ENCODE peak calls at places on chromosomes 12 and 14, in five cellular contexts. G is substantia nigra; F is LoVo; D is stimulated activated CD4-positive, alpha-beta T cell treated with anti-CD3 and anti-CD28 coated beads, Interleukin-12 subunit alpha, Interleukin-12 subunit beta, amount 100 ng/mL, for 4 hours; Y is activated naive CD4-positive, alpha-beta T cell treated with Interleukin-2 at 50 U/mL for 16 hours. U is an unnamed sample.

GRCh38 chr12:47378222-47378582 is 298.4 kb upstream of the AMIGO2 start:
- DNase-seq in G (no peak), F (no peak), D (no peak), Y (no peak), U (no peak)

GRCh38 chr14:85528882-85529585 is 910 bp upstream of the FLRT2 start:
- DNase-seq in G (no peak), F (no peak), D (no peak), Y (no peak), U (no peak)

GRCh38 chr14:92425101-92425500 is 88.5 kb upstream of the RIN3 start:
- DNase-seq in G (no peak), F (peak; percentile 46), D (no peak), Y (no peak), U (no peak)

GRCh38 chr14:54742492-54743350 is 159.9 kb downstream of the GCH1 start:
- DNase-seq in G (no peak), F (no peak), D (no peak), Y (no peak), U (no peak)

GRCh38 chr12:120183211-120183631 is 11.3 kb downstream of the GCN1 start:
- DNase-seq in G (no peak), F (no peak), D (no peak), Y (no peak), U (no peak)

GRCh38 chr12:49624919-49625577 is 1.7 kb downstream of the PRPF40B start:
- DNase-seq in G (no peak), F (no peak), D (no peak), Y (no peak), U (no peak)

GRCh38 chr12:131112690-131113290 is 159.1 kb downstream of the ADGRD1 start:
- DNase-seq in G (no peak), F (no peak), D (no peak), Y (no peak), U (no peak)

GRCh38 chr12:6927379-6927991 is at the start of gene ATN1:
- DNase-seq in G (peak; percentile 47), F (peak; percentile 43), D (peak; percentile 46), Y (peak; percentile 56), U (peak; percentile 62)

GRCh38 chr14:62616668-62617067 is 428.6 kb downstream of the KCNH5 start:
- DNase-seq in G (no peak), F (no peak), D (no peak), Y (no peak), U (no peak)

GRCh38 chr12:3055712-3056467 is 21.3 kb upstream of the TSPAN9 start:
- DNase-seq in G (no peak), F (no peak), D (no peak), Y (no peak), U (no peak)

GRCh38 chr12:30973171-30973570 is 46.6 kb downstream of the TSPAN11 start:
- DNase-seq in G (no peak), F (no peak), D (no peak), Y (no peak), U (no peak)

GRCh38 chr12:29167410-29167809 is 18.3 kb downstream of the FAR2 start:
- DNase-seq in G (no peak), F (no peak), D (no peak), Y (no peak), U (no peak)

GRCh38 chr12:110246690-110247339 is 34.2 kb upstream of the ATP2A2 start:
- DNase-seq in G (no peak), F (no peak), D (no peak), Y (no peak), U (no peak)

GRCh38 chr12:78864483-78865296 is at the start of gene SYT1:
- DNase-seq in G (no peak), F (no peak), D (no peak), Y (no peak), U (peak; percentile 2)